ENCODE peak calls at places on chromosomes 16 and 17, in four cellular contexts. S is aorta, M is heart left ventricle, Q is uterus. B is an unnamed sample.

GRCh38 chr17:38733315-38734234 is 3.4 kb downstream of the CISD3 start:
- DNase-seq in S (no peak), Q (no peak), M (no peak), B (no peak)

GRCh38 chr17:78130080-78130438 is 512 bp upstream of the TMC8 start:
- DNase-seq in M (no peak), S (no peak), Q (no peak), B (no peak)

GRCh38 chr17:69518951-69519350 is 104.5 kb downstream of the MAP2K6 start:
- DNase-seq in S (no peak), M (no peak), Q (no peak), B (no peak)

GRCh38 chr16:30063893-30064745 is 1.4 kb upstream of the ALDOA start:
- DNase-seq in M (peak; percentile 85), Q (peak; percentile 84), S (peak; percentile 88), B (peak; percentile 69)

GRCh38 chr17:55770220-55770870 is 19.5 kb downstream of the PCTP start:
- DNase-seq in Q (no peak), M (no peak), S (no peak), B (no peak)

GRCh38 chr16:67082891-67083290 is 26.9 kb upstream of the PHAF1 start:
- DNase-seq in S (no peak), M (no peak), Q (no peak), B (no peak)

GRCh38 chr17:68255731-68256538 is 8.1 kb downstream of the AMZ2 start:
- DNase-seq in Q (no peak), M (no peak), S (no peak), B (no peak)

GRCh38 chr17:42289863-42290165 is 1.5 kb downstream of the STAT5A start:
- DNase-seq in Q (peak; percentile 15), M (no peak), S (peak; percentile 44), B (no peak)

GRCh38 chr16:16190546-16190945 is 32.7 kb downstream of the ABCC6 start:
- DNase-seq in M (no peak), Q (no peak), S (no peak), B (no peak)

GRCh38 chr17:59367657-59368045 is 36.2 kb downstream of the YPEL2 start:
- DNase-seq in S (no peak), M (no peak), Q (no peak), B (no peak)

GRCh38 chr16:60458255-60458654 is 1578.0 kb downstream of the CDH8 start:
- DNase-seq in S (no peak), Q (no peak), M (no peak), B (no peak)

GRCh38 chr16:82088483-82088882 is 53.4 kb downstream of the HSD17B2 start:
- DNase-seq in M (no peak), Q (peak; percentile 47), S (no peak), B (no peak)
- H3K27ac ChIP-seq in M (no peak overlapping the region), Q (no peak overlapping the region), S (no peak overlapping the region), B (no peak overlapping the region)

GRCh38 chr16:11715246-11715947 is 27.3 kb downstream of the TXNDC11 start:
- DNase-seq in Q (no peak), M (no peak), S (no peak), B (no peak)
- H3K27ac ChIP-seq in Q (peak overlapping the region; percentile 43), M (no peak overlapping the region), S (no peak overlapping the region), B (no peak overlapping the region)

GRCh38 chr16:87840462-87840978 is 28.8 kb downstream of the SLC7A5 start:
- DNase-seq in S (no peak), M (no peak), Q (no peak), B (no peak)
- H3K27ac ChIP-seq in S (no peak overlapping the region), M (no peak overlapping the region), Q (no peak overlapping the region), B (no peak overlapping the region)

GRCh38 chr16:89322381-89323119 is 105.0 kb downstream of the ZNF778 start:
- DNase-seq in S (no peak), M (no peak), Q (peak; percentile 62), B (no peak)

GRCh38 chr16:89319883-89320716 is 102.6 kb downstream of the ZNF778 start:
- DNase-seq in Q (no peak), M (no peak), S (peak; percentile 90), B (no peak)

GRCh38 chr16:89318871-89319627 is 101.5 kb downstream of the ZNF778 start:
- DNase-seq in S (no peak), Q (no peak), M (no peak), B (no peak)

GRCh38 chr16:89319628-89319882 is 102.1 kb downstream of the ZNF778 start:
- DNase-seq in Q (no peak), M (no peak), S (no peak), B (no peak)

GRCh38 chr16:89320717-89321501 is 103.4 kb downstream of the ZNF778 start:
- DNase-seq in Q (no peak), M (peak; percentile 55), S (no peak), B (no peak)
- H3K27ac ChIP-seq in Q (peak overlapping the region; percentile 13), M (peak overlapping the region; percentile 67), S (peak overlapping the region; percentile 49), B (peak overlapping the region; percentile 55)